ENCODE peak calls at places on chromosomes 5 and 9, in five cellular contexts. A, V, W, T and O are unnamed samples.

GRCh38 chr5:6228257-6229250 is 149.8 kb downstream of the MED10 start:
- DNase-seq in A (no peak), V (no peak), W (no peak), T (no peak), O (no peak)

GRCh38 chr5:5306696-5307095 is 115.8 kb upstream of the ICE1 start:
- DNase-seq in A (no peak), V (no peak), W (peak), T (no peak), O (no peak)

GRCh38 chr9:33932078-33932807 is 115.3 kb downstream of the UBE2R2 start:
- DNase-seq in A (no peak), V (no peak), W (no peak), T (no peak), O (no peak)

GRCh38 chr9:71814226-71814625 is 45.9 kb upstream of the CEMIP2 start:
- DNase-seq in A (no peak), V (peak), W (no peak), T (no peak), O (no peak)

GRCh38 chr5:145797336-145797735 is 37.8 kb downstream of the PRELID2 start:
- DNase-seq in A (no peak), V (peak), W (peak), T (no peak), O (no peak)

GRCh38 chr9:8857330-8858249 is 1058.0 kb upstream of the DMAC1 start:
- DNase-seq in A (no peak), V (peak), W (no peak), T (peak), O (no peak)

GRCh38 chr5:124457901-124458300 is 288.5 kb downstream of the ZNF608 start:
- DNase-seq in A (no peak), V (no peak), W (no peak), T (no peak), O (no peak)

GRCh38 chr9:92911496-92912475 is 33.9 kb upstream of the ZNF484 start:
- DNase-seq in A (no peak), V (no peak), W (peak), T (no peak), O (no peak)

GRCh38 chr5:137872476-137872875 is 4.8 kb downstream of the MYOT start:
- DNase-seq in A (no peak), V (no peak), W (no peak), T (no peak), O (no peak)

GRCh38 chr9:129889936-129890717 is 54.9 kb downstream of the USP20 start:
- DNase-seq in A (no peak), V (no peak), W (no peak), T (peak), O (peak)

GRCh38 chr5:164002653-164003052 is 497.2 kb downstream of the MAT2B start:
- DNase-seq in A (no peak), V (no peak), W (peak), T (no peak), O (peak)

GRCh38 chr9:84493284-84493947 is 152.9 kb upstream of the SLC28A3 start:
- DNase-seq in A (no peak), V (no peak), W (no peak), T (no peak), O (no peak)

GRCh38 chr9:14692918-14693861 is at the start of gene ZDHHC21:
- DNase-seq in A (peak), V (peak), W (peak), T (peak), O (peak)

GRCh38 chr5:137142371-137143243 is 356.5 kb downstream of the SPOCK1 start:
- DNase-seq in A (no peak), V (peak), W (peak), T (no peak), O (no peak)

GRCh38 chr5:10301266-10301665 is 6.4 kb downstream of the CMBL start:
- DNase-seq in A (no peak), V (no peak), W (no peak), T (no peak), O (peak)

GRCh38 chr5:78162253-78162862 is 132.1 kb downstream of the AP3B1 start:
- DNase-seq in A (no peak), V (peak), W (peak), T (peak), O (peak)

GRCh38 chr9:17486401-17486800 is 92.5 kb upstream of the SH3GL2 start:
- DNase-seq in A (no peak), V (no peak), W (no peak), T (no peak), O (no peak)

GRCh38 chr5:139592289-139592688 is 31.1 kb downstream of the UBE2D2 start:
- DNase-seq in A (no peak), V (no peak), W (no peak), T (no peak), O (no peak)

GRCh38 chr5:1107167-1108007 is 4.5 kb downstream of the SLC12A7 start:
- DNase-seq in A (no peak), V (no peak), W (no peak), T (no peak), O (peak)

GRCh38 chr5:154601014-154601413 is 123.0 kb upstream of the HAND1 start:
- DNase-seq in A (no peak), V (no peak), W (no peak), T (no peak), O (no peak)

GRCh38 chr5:144125163-144125726 is 45.2 kb downstream of the YIPF5 start:
- DNase-seq in A (no peak), V (peak), W (peak), T (no peak), O (no peak)

GRCh38 chr5:96957125-96958041 is 21.5 kb downstream of the LNPEP start:
- DNase-seq in A (no peak), V (no peak), W (no peak), T (no peak), O (no peak)

GRCh38 chr9:137454506-137455360 is 4.4 kb downstream of the NSMF start:
- DNase-seq in A (no peak), V (no peak), W (no peak), T (no peak), O (no peak)

GRCh38 chr5:144422025-144422424 is 251.4 kb downstream of the KCTD16 start:
- DNase-seq in A (no peak), V (no peak), W (no peak), T (no peak), O (no peak)

GRCh38 chr9:135924628-135925338 is 17.4 kb upstream of the CAMSAP1 start:
- DNase-seq in A (no peak), V (no peak), W (no peak), T (no peak), O (no peak)

GRCh38 chr5:90954951-90955635 is 396.5 kb downstream of the ADGRV1 start:
- DNase-seq in A (no peak), V (no peak), W (no peak), T (no peak), O (no peak)

GRCh38 chr5:10913846-10914245 is 152.8 kb upstream of the DAP start:
- DNase-seq in A (no peak), V (peak), W (peak), T (peak), O (peak)

GRCh38 chr9:91694081-91694870 is 255.8 kb downstream of the ROR2 start:
- DNase-seq in A (no peak), V (no peak), W (no peak), T (no peak), O (no peak)

GRCh38 chr5:115685966-115686691 is 60.3 kb upstream of the TMED7 start:
- DNase-seq in A (no peak), V (peak), W (no peak), T (no peak), O (no peak)